ENCODE peak calls at places on chromosomes 4 and X, in six cellular contexts. N is GM12878, F is HCT116, Q is K562, W is HepG2, A is H1. U is an unnamed sample. For H3K36me3, the result is how much of the 10 kb centered on the place peaks cover.

GRCh38 chr4:123776267-123776666 is 379.7 kb downstream of the SPRY1 start:
- DNase-seq in W (no peak), Q (no peak), A (no peak), N (peak), F (no peak), U (no peak)

GRCh38 chr4:170682511-170682910 is 592.8 kb upstream of the AADAT start:
- DNase-seq in N (no peak), A (no peak), W (no peak), Q (no peak), F (no peak), U (no peak)

GRCh38 chr4:8911311-8912088 is 39.9 kb upstream of the HMX1 start:
- DNase-seq in Q (no peak), F (no peak), W (no peak), A (no peak), N (no peak), U (no peak)

GRCh38 chr4:123785515-123785914 is 388.9 kb downstream of the SPRY1 start:
- DNase-seq in N (no peak), Q (no peak), A (peak), W (no peak), F (no peak), U (peak)

GRCh38 chr4:158315706-158316105 is 105.4 kb downstream of the TMEM144 start:
- DNase-seq in F (no peak), A (no peak), W (no peak), N (no peak), Q (no peak), U (peak)

GRCh38 chr4:69999420-69999819 is 3.7 kb downstream of the STATH start:
- DNase-seq in N (no peak), A (no peak), W (no peak), F (no peak), Q (no peak), U (no peak)

GRCh38 chr4:17385403-17385802 is 126.5 kb downstream of the QDPR start:
- DNase-seq in Q (peak), W (no peak), N (peak), F (no peak), A (no peak), U (peak)

GRCh38 chr4:149980941-149981340 is 97.3 kb upstream of the DCLK2 start:
- DNase-seq in F (peak), N (no peak), A (peak), Q (peak), W (peak), U (peak)

GRCh38 chrX:49932786-49933185 is 10.4 kb downstream of the CLCN5 start:
- DNase-seq in F (no peak), N (no peak), A (no peak), W (no peak), Q (no peak), U (no peak)

GRCh38 chr4:2962099-2962455 is 1.1 kb downstream of the NOP14 start:
- DNase-seq in F (no peak), W (no peak), A (no peak), N (no peak), Q (peak), U (no peak)

DNA sequence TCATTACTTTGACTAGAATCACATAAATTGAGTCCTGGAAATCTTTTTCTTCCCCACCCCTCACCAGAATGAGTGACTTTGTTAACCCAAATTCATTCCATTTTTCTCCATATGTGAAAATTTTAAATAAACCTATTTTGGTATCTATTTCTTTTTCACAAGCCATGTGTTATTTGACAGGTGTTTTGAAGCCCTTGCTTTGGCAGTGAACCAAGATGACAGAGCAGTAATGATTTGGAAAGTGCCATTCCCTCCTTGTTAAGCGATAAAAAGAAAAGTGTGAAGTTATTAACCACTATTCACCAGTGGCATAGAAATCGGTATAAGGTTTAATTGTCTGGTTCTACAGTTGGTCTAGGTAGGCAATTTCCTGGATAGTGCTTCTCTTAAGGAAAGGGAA is 66.1 kb downstream of the POLA1 start:
- DNase-seq in F (no peak), A (no peak), N (no peak), W (no peak), Q (no peak), U (no peak)
- TF ChIP-seq CEBPB in F (no peak), A (no peak), N (no peak), W (no peak), Q (no peak), U (no peak)

DNA sequence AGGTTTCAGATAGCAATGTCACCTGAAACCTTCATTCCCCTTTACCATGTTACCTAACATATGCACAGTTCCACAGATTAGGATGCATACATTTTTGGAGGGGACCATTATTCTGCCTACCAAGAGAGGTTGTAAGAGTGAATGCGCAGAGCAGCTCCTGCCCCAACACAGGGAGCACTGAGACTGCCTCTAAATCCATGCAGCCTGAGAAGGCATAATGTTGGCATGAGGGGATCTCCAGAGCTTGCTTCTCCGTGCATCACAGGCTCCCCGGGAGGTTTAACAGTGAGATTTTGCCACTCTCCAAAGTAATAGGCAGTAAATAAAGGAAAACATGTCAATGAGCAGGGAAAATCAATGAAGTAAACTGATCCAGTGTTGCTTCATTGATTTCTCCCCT is 410.8 kb downstream of the PCDH7 start:
- DNase-seq in F (no peak), Q (no peak), A (no peak), W (no peak), N (no peak), U (no peak)
- H3K36me3 ChIP-seq in F (under half), Q (under half), A (under half), W (under half), N (under half), U (under half)

DNA sequence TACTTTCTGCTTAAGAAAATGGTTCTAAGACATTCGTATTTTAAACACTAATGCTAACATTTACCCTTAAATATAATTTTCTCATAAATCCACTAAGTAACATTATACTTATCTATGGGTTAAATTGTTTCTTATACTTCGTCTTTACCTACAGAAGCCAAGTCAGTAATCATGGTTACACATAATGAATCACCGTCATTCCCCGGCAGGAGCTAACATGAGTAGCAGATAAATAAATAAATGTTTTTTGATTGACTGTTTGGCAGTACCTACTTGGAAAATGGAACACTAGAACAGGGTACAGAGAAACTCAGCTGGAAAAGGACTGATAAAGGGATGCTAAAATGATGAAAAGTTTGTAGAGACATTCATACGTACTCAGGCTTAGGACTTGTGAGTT is 430.4 kb downstream of the ACTRT1 start:
- DNase-seq in A (no peak), Q (no peak), N (no peak), W (no peak), F (no peak), U (no peak)
- TF ChIP-seq CEBPB in A (no peak), Q (no peak), N (no peak), W (no peak), F (no peak), U (no peak)

DNA sequence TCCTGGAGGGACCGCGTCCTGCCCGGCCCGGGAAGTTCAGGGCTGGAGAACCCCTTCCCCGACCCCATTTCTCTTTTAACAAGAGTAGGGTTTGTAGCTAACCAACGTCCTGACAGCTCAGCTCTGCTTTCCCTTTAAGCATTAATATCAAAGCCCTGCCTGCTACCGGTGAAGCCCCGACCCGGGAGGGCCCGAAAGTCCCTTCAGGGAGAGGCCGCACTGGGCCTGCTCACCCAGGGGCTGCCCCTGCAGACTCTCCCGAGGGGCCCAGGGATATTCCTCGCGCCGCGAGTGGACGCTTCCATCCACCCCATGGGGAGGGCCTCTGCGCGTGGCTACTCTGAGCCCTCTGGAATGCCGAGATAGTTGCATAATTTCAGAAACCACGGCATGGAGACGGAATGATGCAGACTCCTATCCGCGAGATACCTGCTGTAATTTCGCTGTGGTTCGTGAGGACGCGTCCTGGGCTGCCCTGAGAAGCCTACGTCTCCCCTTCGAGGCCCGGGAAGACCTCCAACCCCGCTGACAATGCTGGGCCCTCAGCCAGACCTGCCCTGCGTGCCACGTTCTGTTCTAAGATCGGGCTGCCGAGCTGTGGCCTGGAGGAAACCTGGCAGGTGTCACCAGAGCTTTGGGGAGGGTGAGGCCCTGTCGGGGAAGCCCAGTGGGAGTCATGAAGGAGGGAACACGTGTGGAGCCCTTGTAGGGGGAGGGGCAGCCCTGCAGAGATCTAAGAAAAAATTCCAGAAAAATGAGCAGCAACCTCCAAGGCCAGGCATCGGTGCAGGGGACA is 999 bp upstream of the CTBP1 start:
- DNase-seq in W (peak), F (no peak), N (no peak), Q (peak), A (no peak), U (no peak)
- H3K36me3 ChIP-seq in W (under half), F (under half), N (under half), Q (under half), A (under half), U (under half)

GRCh38 chrX:40097101-40097491 is 662 bp downstream of the BCOR start:
- DNase-seq in F (no peak), N (no peak), A (no peak), Q (peak), W (no peak), U (no peak)

GRCh38 chrX:40099046-40099968 is 1.5 kb upstream of the BCOR start:
- DNase-seq in Q (peak), A (no peak), N (peak), F (no peak), W (no peak), U (no peak)

GRCh38 chrX:40100141-40100536 is 2.4 kb upstream of the BCOR start:
- DNase-seq in Q (peak), W (no peak), F (no peak), N (no peak), A (no peak), U (no peak)

GRCh38 chrX:40097492-40098263 is at the start of gene BCOR:
- DNase-seq in W (no peak), A (no peak), Q (peak), N (no peak), F (no peak), U (peak)

DNA sequence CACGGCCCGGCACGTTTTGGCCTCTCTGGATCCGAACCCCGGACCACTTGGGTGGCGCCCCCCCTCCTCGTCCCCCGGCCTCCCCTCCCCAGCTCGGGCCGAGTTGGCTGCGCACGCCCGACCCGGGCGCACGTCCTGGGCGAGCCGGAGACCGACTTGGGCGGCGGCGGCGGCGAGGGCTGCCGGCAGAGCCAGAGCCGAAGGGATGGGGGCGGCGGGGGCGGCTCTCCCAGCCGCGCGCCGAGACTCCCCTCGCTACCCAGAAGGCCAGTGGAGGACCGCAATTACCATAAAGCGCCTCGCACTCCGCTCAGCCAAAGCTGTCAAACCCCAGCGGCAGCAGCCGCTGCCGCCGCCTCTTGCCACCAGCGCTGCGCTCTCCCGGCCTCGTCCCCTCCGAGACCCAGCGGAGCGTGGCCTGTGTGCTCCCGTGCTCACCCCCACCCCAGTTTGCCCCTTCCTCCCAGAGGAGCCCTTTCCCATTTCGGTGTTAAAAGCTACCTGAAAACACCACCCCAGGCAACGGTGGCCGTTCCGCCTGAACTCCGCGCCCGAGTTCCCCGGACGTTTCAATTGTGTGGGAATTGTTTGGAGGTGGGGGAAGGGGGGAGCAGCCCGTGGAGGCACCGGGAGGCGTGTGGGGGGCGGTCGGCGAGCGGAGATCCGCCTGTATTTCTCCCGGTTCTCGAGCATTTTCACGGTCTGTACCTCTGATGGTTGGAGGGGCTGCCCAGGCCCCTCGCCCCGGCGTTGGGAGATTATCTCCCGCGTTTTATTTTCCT is 697 bp upstream of the BCOR start:
- DNase-seq in Q (peak), A (no peak), N (no peak), W (no peak), F (no peak), U (no peak)
- TF ChIP-seq CEBPB in Q (no peak), A (no peak), N (no peak), W (no peak), F (no peak), U (no peak)